ENCODE peak calls at places on chromosomes 13 and 19, in six cellular contexts. One of them, this sample, is unnamed.

GRCh38 chr13:98988782-98989181 is 10.9 kb upstream of the DOCK9 start:
- DNase-seq in brain microvascular endothelial cell: no peak
- DNase-seq in AG04450: no peak
- DNase-seq in mesenchymal stem cell: no peak
- DNase-seq in breast epithelium: no peak
- DNase-seq in AG10803: no peak
- DNase-seq in this sample: no peak

GRCh38 chr19:1401138-1401888 is at the start of gene GAMT:
- DNase-seq in brain microvascular endothelial cell: no peak
- DNase-seq in AG04450: no peak
- DNase-seq in mesenchymal stem cell: peak; percentile 36
- DNase-seq in breast epithelium: no peak
- DNase-seq in AG10803: peak; percentile 32
- DNase-seq in this sample: peak; percentile 35

GRCh38 chr13:83183439-83184149 is 698.7 kb downstream of the SLITRK1 start:
- DNase-seq in brain microvascular endothelial cell: no peak
- DNase-seq in AG04450: no peak
- DNase-seq in mesenchymal stem cell: no peak
- DNase-seq in breast epithelium: no peak
- DNase-seq in AG10803: no peak
- DNase-seq in this sample: no peak

GRCh38 chr13:97224544-97225324 is 2.6 kb downstream of the MBNL2 start:
- DNase-seq in brain microvascular endothelial cell: peak; percentile 69
- DNase-seq in AG04450: no peak
- DNase-seq in mesenchymal stem cell: peak; percentile 75
- DNase-seq in breast epithelium: peak; percentile 62
- DNase-seq in AG10803: peak; percentile 68
- DNase-seq in this sample: peak; percentile 76

GRCh38 chr19:19746286-19747213 is 13.6 kb upstream of the ZNF14 start:
- DNase-seq in brain microvascular endothelial cell: no peak
- DNase-seq in AG04450: no peak
- DNase-seq in mesenchymal stem cell: no peak
- DNase-seq in breast epithelium: no peak
- DNase-seq in AG10803: no peak
- DNase-seq in this sample: no peak

GRCh38 chr19:29211562-29212416 is 1.2 kb downstream of the UQCRFS1 start:
- DNase-seq in brain microvascular endothelial cell: peak; percentile 9
- DNase-seq in AG04450: no peak
- DNase-seq in mesenchymal stem cell: peak; percentile 53
- DNase-seq in breast epithelium: no peak
- DNase-seq in AG10803: peak; percentile 15
- DNase-seq in this sample: peak; percentile 27

GRCh38 chr13:36436811-36437210 is 4.5 kb downstream of the CCNA1 start:
- DNase-seq in brain microvascular endothelial cell: no peak
- DNase-seq in AG04450: no peak
- DNase-seq in mesenchymal stem cell: no peak
- DNase-seq in breast epithelium: no peak
- DNase-seq in AG10803: no peak
- DNase-seq in this sample: no peak

GRCh38 chr13:113927661-113928581 is 46.0 kb downstream of the C13orf46 start:
- DNase-seq in brain microvascular endothelial cell: peak; percentile 71
- DNase-seq in AG04450: peak; percentile 96
- DNase-seq in mesenchymal stem cell: peak; percentile 97
- DNase-seq in breast epithelium: peak; percentile 85
- DNase-seq in AG10803: peak; percentile 100
- DNase-seq in this sample: peak; percentile 87

GRCh38 chr13:33676700-33677048 is 141.3 kb upstream of the RFC3 start:
- DNase-seq in brain microvascular endothelial cell: peak; percentile 36
- DNase-seq in AG04450: peak; percentile 1
- DNase-seq in mesenchymal stem cell: peak; percentile 22
- DNase-seq in breast epithelium: peak; percentile 55
- DNase-seq in AG10803: peak; percentile 32
- DNase-seq in this sample: peak; percentile 67

GRCh38 chr13:26971990-26972888 is 199.4 kb downstream of the USP12 start:
- DNase-seq in brain microvascular endothelial cell: no peak
- DNase-seq in AG04450: no peak
- DNase-seq in mesenchymal stem cell: peak; percentile 48
- DNase-seq in breast epithelium: no peak
- DNase-seq in AG10803: no peak
- DNase-seq in this sample: peak; percentile 25

GRCh38 chr19:46890423-46891170 is 29.8 kb downstream of the ARHGAP35 start:
- DNase-seq in brain microvascular endothelial cell: peak; percentile 64
- DNase-seq in AG04450: peak; percentile 72
- DNase-seq in mesenchymal stem cell: peak; percentile 92
- DNase-seq in breast epithelium: no peak
- DNase-seq in AG10803: peak; percentile 98
- DNase-seq in this sample: peak; percentile 63

GRCh38 chr13:110874508-110874960 is 40.3 kb downstream of the ANKRD10 start:
- DNase-seq in brain microvascular endothelial cell: peak; percentile 60
- DNase-seq in AG04450: no peak
- DNase-seq in mesenchymal stem cell: peak; percentile 79
- DNase-seq in breast epithelium: peak; percentile 88
- DNase-seq in AG10803: peak; percentile 35
- DNase-seq in this sample: peak; percentile 62

GRCh38 chr19:50837300-50837699 is 3.9 kb upstream of the KLK15 start:
- DNase-seq in brain microvascular endothelial cell: no peak
- DNase-seq in AG04450: no peak
- DNase-seq in mesenchymal stem cell: no peak
- DNase-seq in breast epithelium: no peak
- DNase-seq in AG10803: no peak
- DNase-seq in this sample: no peak

DNA sequence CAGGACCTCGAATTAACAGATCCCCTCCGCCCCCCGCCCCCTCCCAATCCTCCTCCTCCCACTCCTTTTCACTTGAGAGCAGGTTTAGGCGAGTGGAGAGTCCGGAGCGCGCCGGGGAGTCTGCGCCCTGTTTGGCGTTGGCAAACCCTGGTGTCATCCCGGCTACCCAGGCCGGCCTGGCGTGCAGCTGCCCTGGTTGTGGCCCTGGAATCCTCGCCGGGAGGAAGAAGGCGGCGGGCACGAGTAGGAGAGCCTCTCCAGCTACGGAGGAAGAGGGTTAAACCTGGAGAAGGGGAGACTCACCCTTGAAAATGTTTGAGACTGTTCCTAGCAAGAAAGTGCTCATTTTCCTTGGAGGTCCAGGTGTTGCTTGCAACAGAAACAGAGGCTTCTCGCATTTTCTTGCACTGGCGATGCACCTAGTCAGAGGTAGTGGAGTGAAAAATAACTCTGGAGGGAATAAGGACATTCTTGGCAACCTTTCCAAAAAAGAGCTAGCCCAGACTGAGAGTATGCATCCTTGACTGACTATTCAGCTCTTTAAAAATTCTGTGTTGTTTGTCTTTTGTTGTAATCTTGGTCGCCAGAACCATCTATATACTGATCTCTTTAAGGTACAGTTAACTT is 1.3 kb upstream of the SOX21 start:
- DNase-seq in brain microvascular endothelial cell: no peak
- DNase-seq in AG04450: no peak
- DNase-seq in mesenchymal stem cell: no peak
- DNase-seq in breast epithelium: no peak
- DNase-seq in AG10803: no peak
- DNase-seq in this sample: no peak
- H3K4me3 ChIP-seq in brain microvascular endothelial cell: no peak overlapping the region
- H3K4me3 ChIP-seq in AG04450: no peak overlapping the region
- H3K4me3 ChIP-seq in mesenchymal stem cell: no peak overlapping the region
- H3K4me3 ChIP-seq in breast epithelium: no peak overlapping the region
- H3K4me3 ChIP-seq in AG10803: no peak overlapping the region
- H3K4me3 ChIP-seq in this sample: no peak overlapping the region

DNA sequence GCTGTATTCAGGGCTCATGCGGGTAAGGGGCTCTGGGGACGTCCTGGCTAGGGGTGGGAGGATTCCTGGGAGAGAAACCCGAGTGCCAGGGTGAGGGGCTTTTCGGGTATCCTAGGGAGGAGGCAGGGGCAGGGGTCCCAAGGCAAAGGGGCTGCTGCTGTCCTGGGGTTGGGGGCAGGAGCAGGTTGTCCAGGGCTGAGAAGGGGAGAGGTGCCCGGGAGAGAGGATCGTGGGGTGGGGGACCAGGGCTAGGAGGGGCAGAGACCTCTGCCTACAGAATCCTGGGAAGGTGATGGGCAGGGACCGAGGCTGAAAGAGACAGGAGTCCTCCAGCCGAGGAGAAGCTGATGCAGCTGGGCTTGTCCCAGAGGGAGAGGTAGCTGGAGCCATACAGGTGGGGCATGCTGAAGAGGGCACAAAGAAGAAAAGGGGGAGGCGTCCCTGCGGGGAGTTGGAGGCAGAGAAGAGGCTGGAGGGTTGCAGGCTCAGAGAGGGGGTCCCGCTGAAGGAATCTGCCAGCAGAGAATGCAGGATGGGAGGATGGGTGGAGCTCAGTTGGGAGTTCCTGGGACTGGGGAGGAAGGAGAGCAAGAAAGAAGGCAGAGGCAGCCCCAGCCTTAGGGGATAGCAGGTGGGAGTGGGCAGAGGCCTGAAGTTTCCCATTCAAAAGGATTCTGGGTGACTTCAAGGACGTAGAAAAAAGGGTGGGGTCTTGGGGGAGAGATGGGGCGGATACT is 569 bp downstream of the CYP2S1 start:
- DNase-seq in brain microvascular endothelial cell: no peak
- DNase-seq in AG04450: no peak
- DNase-seq in mesenchymal stem cell: no peak
- DNase-seq in breast epithelium: no peak
- DNase-seq in AG10803: no peak
- DNase-seq in this sample: no peak
- H3K4me3 ChIP-seq in brain microvascular endothelial cell: peak overlapping the region; percentile 30
- H3K4me3 ChIP-seq in AG04450: peak overlapping the region; percentile 58
- H3K4me3 ChIP-seq in mesenchymal stem cell: peak overlapping the region; percentile 47
- H3K4me3 ChIP-seq in breast epithelium: peak overlapping the region; percentile 27
- H3K4me3 ChIP-seq in AG10803: peak overlapping the region; percentile 34
- H3K4me3 ChIP-seq in this sample: peak overlapping the region; percentile 32

GRCh38 chr19:4533835-4534424 is 1.1 kb downstream of the PLIN5 start:
- DNase-seq in brain microvascular endothelial cell: no peak
- DNase-seq in AG04450: no peak
- DNase-seq in mesenchymal stem cell: no peak
- DNase-seq in breast epithelium: no peak
- DNase-seq in AG10803: no peak
- DNase-seq in this sample: no peak

GRCh38 chr19:4536798-4537197 is 1.8 kb upstream of the PLIN5 start:
- DNase-seq in brain microvascular endothelial cell: no peak
- DNase-seq in AG04450: no peak
- DNase-seq in mesenchymal stem cell: no peak
- DNase-seq in breast epithelium: no peak
- DNase-seq in AG10803: no peak
- DNase-seq in this sample: no peak

GRCh38 chr19:4537953-4538600 is 1.8 kb downstream of the LRG1 start:
- DNase-seq in brain microvascular endothelial cell: no peak
- DNase-seq in AG04450: no peak
- DNase-seq in mesenchymal stem cell: no peak
- DNase-seq in breast epithelium: no peak
- DNase-seq in AG10803: no peak
- DNase-seq in this sample: no peak

GRCh38 chr19:4533334-4533733 is 1.7 kb downstream of the PLIN5 start:
- DNase-seq in brain microvascular endothelial cell: no peak
- DNase-seq in AG04450: no peak
- DNase-seq in mesenchymal stem cell: no peak
- DNase-seq in breast epithelium: no peak
- DNase-seq in AG10803: no peak
- DNase-seq in this sample: no peak

GRCh38 chr19:4534836-4535658 is at the start of gene PLIN5:
- DNase-seq in brain microvascular endothelial cell: peak; percentile 54
- DNase-seq in AG04450: no peak
- DNase-seq in mesenchymal stem cell: peak; percentile 38
- DNase-seq in breast epithelium: peak; percentile 74
- DNase-seq in AG10803: no peak
- DNase-seq in this sample: peak; percentile 68
- H3K4me3 ChIP-seq in brain microvascular endothelial cell: no peak within 1 kb of the TSS
- H3K4me3 ChIP-seq in AG04450: peak within 1 kb of the TSS; percentile 2
- H3K4me3 ChIP-seq in mesenchymal stem cell: no peak within 1 kb of the TSS
- H3K4me3 ChIP-seq in breast epithelium: no peak within 1 kb of the TSS
- H3K4me3 ChIP-seq in AG10803: no peak within 1 kb of the TSS
- H3K4me3 ChIP-seq in this sample: peak within 1 kb of the TSS; percentile 27

GRCh38 chr13:48068036-48068435 is 26.9 kb downstream of the MED4 start:
- DNase-seq in brain microvascular endothelial cell: no peak
- DNase-seq in AG04450: no peak
- DNase-seq in mesenchymal stem cell: no peak
- DNase-seq in breast epithelium: no peak
- DNase-seq in AG10803: no peak
- DNase-seq in this sample: no peak
- H3K4me3 ChIP-seq in brain microvascular endothelial cell: no peak overlapping the region
- H3K4me3 ChIP-seq in AG04450: no peak overlapping the region
- H3K4me3 ChIP-seq in mesenchymal stem cell: peak overlapping the region; percentile 19
- H3K4me3 ChIP-seq in breast epithelium: no peak overlapping the region
- H3K4me3 ChIP-seq in AG10803: no peak overlapping the region
- H3K4me3 ChIP-seq in this sample: no peak overlapping the region

GRCh38 chr19:17406039-17406886 is 833 bp upstream of the BST2 start:
- DNase-seq in brain microvascular endothelial cell: peak; percentile 44
- DNase-seq in AG04450: no peak
- DNase-seq in mesenchymal stem cell: peak; percentile 76
- DNase-seq in breast epithelium: no peak
- DNase-seq in AG10803: peak; percentile 36
- DNase-seq in this sample: no peak
- H3K4me3 ChIP-seq in brain microvascular endothelial cell: no peak overlapping the region
- H3K4me3 ChIP-seq in AG04450: no peak overlapping the region
- H3K4me3 ChIP-seq in mesenchymal stem cell: peak overlapping the region; percentile 59
- H3K4me3 ChIP-seq in breast epithelium: peak overlapping the region; percentile 42
- H3K4me3 ChIP-seq in AG10803: no peak overlapping the region
- H3K4me3 ChIP-seq in this sample: no peak overlapping the region

GRCh38 chr19:33796164-33797100 is at the start of gene KCTD15:
- DNase-seq in brain microvascular endothelial cell: no peak
- DNase-seq in AG04450: no peak
- DNase-seq in mesenchymal stem cell: peak; percentile 73
- DNase-seq in breast epithelium: no peak
- DNase-seq in AG10803: peak; percentile 49
- DNase-seq in this sample: peak; percentile 58
- H3K4me3 ChIP-seq in brain microvascular endothelial cell: peak within 1 kb of the TSS; percentile 79
- H3K4me3 ChIP-seq in AG04450: peak within 1 kb of the TSS; percentile 76
- H3K4me3 ChIP-seq in mesenchymal stem cell: peak within 1 kb of the TSS; percentile 72
- H3K4me3 ChIP-seq in breast epithelium: peak within 1 kb of the TSS; percentile 61
- H3K4me3 ChIP-seq in AG10803: peak within 1 kb of the TSS; percentile 74
- H3K4me3 ChIP-seq in this sample: peak within 1 kb of the TSS; percentile 76

GRCh38 chr19:55383279-55383788 is 758 bp downstream of the TMEM238 start:
- DNase-seq in brain microvascular endothelial cell: no peak
- DNase-seq in AG04450: no peak
- DNase-seq in mesenchymal stem cell: no peak
- DNase-seq in breast epithelium: no peak
- DNase-seq in AG10803: no peak
- DNase-seq in this sample: no peak
- H3K4me3 ChIP-seq in brain microvascular endothelial cell: peak overlapping the region; percentile 28
- H3K4me3 ChIP-seq in AG04450: peak overlapping the region; percentile 48
- H3K4me3 ChIP-seq in mesenchymal stem cell: peak overlapping the region; percentile 64
- H3K4me3 ChIP-seq in breast epithelium: peak overlapping the region; percentile 22
- H3K4me3 ChIP-seq in AG10803: peak overlapping the region; percentile 55
- H3K4me3 ChIP-seq in this sample: peak overlapping the region; percentile 37

DNA sequence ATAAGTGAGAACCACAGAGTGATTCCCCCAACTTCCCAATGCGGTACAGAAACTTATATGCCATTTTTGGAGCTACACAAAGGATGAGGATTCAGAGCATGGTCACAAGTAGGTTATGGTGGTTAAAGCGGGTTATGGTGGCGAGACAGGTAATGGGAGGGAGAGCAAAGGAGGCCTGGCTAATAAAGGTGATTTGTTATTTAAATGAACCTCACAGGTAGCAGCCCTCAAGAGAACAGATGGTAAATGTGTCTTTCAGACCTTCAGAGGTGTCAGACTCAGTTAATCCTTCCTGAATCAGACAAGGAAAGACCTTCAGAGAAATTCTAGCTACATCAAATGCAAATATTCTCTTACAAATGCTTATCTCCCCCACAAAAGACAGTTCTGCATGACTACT is 1971.4 kb downstream of the OLFM4 start:
- DNase-seq in brain microvascular endothelial cell: no peak
- DNase-seq in AG04450: no peak
- DNase-seq in mesenchymal stem cell: no peak
- DNase-seq in breast epithelium: no peak
- DNase-seq in AG10803: no peak
- DNase-seq in this sample: no peak
- H3K4me3 ChIP-seq in brain microvascular endothelial cell: no peak overlapping the region
- H3K4me3 ChIP-seq in AG04450: no peak overlapping the region
- H3K4me3 ChIP-seq in mesenchymal stem cell: no peak overlapping the region
- H3K4me3 ChIP-seq in breast epithelium: no peak overlapping the region
- H3K4me3 ChIP-seq in AG10803: no peak overlapping the region
- H3K4me3 ChIP-seq in this sample: no peak overlapping the region